ENCODE peak calls at places on chromosomes 11 and 22, in four cellular contexts. A is K562, G is GM12878, N is HepG2. P is an unnamed sample. For H3K4me1, the result is how much of the 10 kb centered on the place peaks cover.

GRCh38 chr11:103007521-103007920 is 52.0 kb upstream of the MMP13 start:
- DNase-seq in A (no peak), G (no peak), N (no peak), P (no peak)

GRCh38 chr11:32386770-32387377 is 48.5 kb downstream of the WT1 start:
- DNase-seq in A (peak), G (no peak), N (no peak), P (no peak)

GRCh38 chr11:126655807-126656128 is 300.3 kb downstream of the ST3GAL4 start:
- DNase-seq in A (no peak), G (no peak), N (no peak), P (peak)

GRCh38 chr11:35404397-35404775 is 15.0 kb downstream of the SLC1A2 start:
- DNase-seq in A (peak), G (no peak), N (peak), P (peak)

GRCh38 chr11:101686514-101686913 is 102.7 kb upstream of the TRPC6 start:
- DNase-seq in A (no peak), G (no peak), N (no peak), P (peak)

GRCh38 chr11:123407124-123407995 is 22.7 kb upstream of the GRAMD1B start:
- DNase-seq in A (peak), G (no peak), N (peak), P (peak)

GRCh38 chr22:17964647-17965046 is 59.7 kb downstream of the MICAL3 start:
- DNase-seq in A (no peak), G (peak), N (no peak), P (no peak)

GRCh38 chr11:131991606-131992005 is 621.2 kb downstream of the NTM start:
- DNase-seq in A (no peak), G (no peak), N (no peak), P (no peak)

GRCh38 chr22:37803195-37803635 is 4.5 kb upstream of the GCAT start:
- DNase-seq in A (peak), G (no peak), N (peak), P (no peak)

GRCh38 chr11:73257342-73258103 is 14.6 kb upstream of the P2RY6 start:
- DNase-seq in A (no peak), G (no peak), N (peak), P (peak)

GRCh38 chr11:35853871-35854270 is 90.0 kb upstream of the LDLRAD3 start:
- DNase-seq in A (no peak), G (no peak), N (no peak), P (no peak)

GRCh38 chr11:72278911-72279310 is 34.9 kb upstream of the PHOX2A start:
- DNase-seq in A (no peak), G (no peak), N (no peak), P (no peak)

GRCh38 chr11:22304337-22304961 is 33.7 kb upstream of the SLC17A6 start:
- DNase-seq in A (peak), G (no peak), N (peak), P (peak)

GRCh38 chr11:94681852-94682251 is 86.3 kb upstream of the AMOTL1 start:
- DNase-seq in A (no peak), G (no peak), N (no peak), P (no peak)

GRCh38 chr22:41526802-41527799 is 17.2 kb downstream of the POLR3H start:
- DNase-seq in A (peak), G (no peak), N (no peak), P (peak)

GRCh38 chr11:42239102-42239501 is 779.6 kb upstream of the LRRC4C start:
- DNase-seq in A (no peak), G (no peak), N (no peak), P (no peak)

GRCh38 chr22:36773935-36774334 is 2.0 kb downstream of the IFT27 start:
- DNase-seq in A (peak), G (no peak), N (no peak), P (peak)

GRCh38 chr11:95108159-95108611 is 18.5 kb downstream of the ENDOD1 start:
- DNase-seq in A (no peak), G (no peak), N (no peak), P (peak)

GRCh38 chr22:32904044-32904443 is 102.5 kb downstream of the TIMP3 start:
- DNase-seq in A (peak), G (no peak), N (peak), P (peak)

GRCh38 chr11:83895516-83895915 is 609.3 kb upstream of the CCDC90B start:
- DNase-seq in A (no peak), G (no peak), N (no peak), P (no peak)

GRCh38 chr11:1422481-1422880 is 32.7 kb downstream of the BRSK2 start:
- DNase-seq in A (peak), G (no peak), N (no peak), P (no peak)

GRCh38 chr11:128956401-128957203 is 13.9 kb upstream of the TP53AIP1 start:
- DNase-seq in A (peak), G (peak), N (peak), P (peak)

GRCh38 chr11:70105369-70105754 is 27.2 kb downstream of the ANO1 start:
- DNase-seq in A (no peak), G (no peak), N (no peak), P (no peak)

GRCh38 chr11:118953265-118953664 is 2.8 kb upstream of the UPK2 start:
- DNase-seq in A (peak), G (no peak), N (no peak), P (no peak)

GRCh38 chr22:28137036-28137435 is 218.0 kb upstream of the PITPNB start:
- DNase-seq in A (no peak), G (no peak), N (no peak), P (no peak)

GRCh38 chr11:103601230-103601846 is 435.1 kb upstream of the DDI1 start:
- DNase-seq in A (peak), G (no peak), N (peak), P (peak)

GRCh38 chr11:83784419-83784818 is 498.3 kb upstream of the CCDC90B start:
- DNase-seq in A (no peak), G (no peak), N (no peak), P (no peak)

GRCh38 chr11:44065851-44066731 is at the start of gene ACCS:
- DNase-seq in A (peak), G (peak), N (peak), P (peak)

GRCh38 chr22:39723463-39723862 is 152.9 kb downstream of the CACNA1I start:
- DNase-seq in A (no peak), G (no peak), N (no peak), P (no peak)

GRCh38 chr11:26996056-26996455 is 2.1 kb downstream of the FIBIN start:
- DNase-seq in A (no peak), G (no peak), N (no peak), P (no peak)

GRCh38 chr11:70680781-70681281 is 282.5 kb downstream of the CTTN start:
- DNase-seq in A (no peak), G (no peak), N (no peak), P (no peak)

GRCh38 chr11:4092031-4092430 is 2.6 kb upstream of the RRM1 start:
- DNase-seq in A (no peak), G (no peak), N (no peak), P (no peak)

GRCh38 chr11:118398797-118399564 is 2.4 kb upstream of the ATP5MG start:
- DNase-seq in A (no peak), G (no peak), N (no peak), P (no peak)

GRCh38 chr11:113664981-113665710 is 41.0 kb downstream of the TMPRSS5 start:
- DNase-seq in A (peak), G (no peak), N (peak), P (peak)

GRCh38 chr22:44578516-44579230 is 80.6 kb upstream of the RTL6 start:
- DNase-seq in A (no peak), G (no peak), N (no peak), P (no peak)

GRCh38 chr22:39522567-39523300 is 2.4 kb downstream of the ATF4 start:
- DNase-seq in A (no peak), G (no peak), N (no peak), P (peak)

GRCh38 chr22:30503551-30503950 is 1.9 kb downstream of the SEC14L4 start:
- DNase-seq in A (no peak), G (no peak), N (no peak), P (no peak)

GRCh38 chr11:99020324-99021225 is at the start of gene CNTN5:
- DNase-seq in A (peak), G (no peak), N (peak), P (peak)

GRCh38 chr11:61152816-61153592 is 8.2 kb downstream of the VPS37C start:
- DNase-seq in A (no peak), G (no peak), N (no peak), P (no peak)
- H3K4me1 ChIP-seq in A (under half), G (under half), N (half or more), P (under half)

DNA sequence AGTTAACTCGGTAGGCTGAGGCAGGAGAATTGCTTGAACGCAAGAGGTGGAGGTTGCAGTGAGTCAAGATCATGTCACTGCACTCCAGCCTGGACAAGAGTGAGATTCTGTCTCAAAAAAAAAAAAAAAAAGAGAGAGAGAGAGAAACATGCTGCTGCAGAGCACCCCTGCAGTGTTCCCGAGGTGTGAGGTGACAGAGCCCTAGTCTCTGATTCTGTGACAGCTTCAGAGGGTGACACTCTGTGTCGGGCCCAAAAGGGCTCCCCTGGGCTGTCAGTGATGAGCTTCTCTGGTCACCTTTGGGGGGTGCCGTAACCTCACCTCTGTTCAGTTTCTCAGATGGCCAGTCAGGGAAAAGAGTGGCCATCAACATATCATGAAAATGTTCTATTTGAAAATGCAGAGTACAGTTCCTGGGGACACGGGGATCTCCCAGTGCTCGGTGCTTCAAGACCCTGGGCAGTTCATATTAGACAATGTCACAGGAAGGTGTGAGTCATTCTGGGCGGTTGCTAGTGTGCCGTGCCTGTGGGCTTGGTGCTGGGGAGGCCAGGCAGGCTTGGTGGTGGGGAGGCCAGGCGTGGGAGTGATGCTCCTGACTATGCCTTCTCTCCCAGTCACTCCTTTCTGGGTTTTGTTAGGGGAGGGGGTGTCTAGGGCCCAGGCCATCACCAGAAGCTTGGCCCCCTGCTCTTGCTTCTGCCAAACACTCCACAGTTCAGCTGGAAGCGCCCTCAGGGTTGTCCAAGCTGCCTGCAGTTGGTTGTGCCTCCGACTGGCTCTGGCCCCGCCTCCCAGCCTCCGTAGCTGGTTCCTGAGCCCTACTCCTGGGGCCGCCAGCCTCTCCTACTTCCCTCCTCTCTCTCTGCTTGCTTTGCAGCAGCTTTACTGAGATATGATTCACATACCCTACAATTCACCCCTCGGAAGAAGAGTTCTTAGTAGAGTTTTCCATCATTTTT is 52.5 kb upstream of the CLDN5 start:
- DNase-seq in A (peak), G (no peak), N (no peak), P (no peak)
- TF ChIP-seq ESRRA in A (no peak), G (no peak), N (no peak), P (no peak)

DNA sequence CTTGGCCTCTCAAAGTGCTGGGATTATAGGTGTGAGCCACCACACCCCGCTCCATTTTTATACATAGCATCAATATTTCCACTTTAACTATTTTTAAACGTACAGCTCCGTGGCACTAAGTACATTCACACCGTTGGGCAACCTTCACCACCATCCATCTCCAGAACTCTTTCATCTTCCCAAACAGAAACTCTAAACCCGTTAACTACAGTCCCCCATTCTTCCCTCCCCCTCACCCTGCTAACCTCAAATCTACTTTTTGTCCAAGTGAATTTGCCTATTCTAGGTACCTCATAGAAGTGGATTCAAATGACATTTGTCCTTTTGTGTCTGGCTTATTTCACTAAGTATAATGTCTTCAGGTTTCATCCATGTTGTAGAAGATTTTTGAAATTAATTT is 3.4 kb downstream of the IGLL1 start:
- DNase-seq in A (no peak), G (no peak), N (no peak), P (no peak)
- H3K4me1 ChIP-seq in A (under half), G (under half), N (under half), P (under half)

DNA sequence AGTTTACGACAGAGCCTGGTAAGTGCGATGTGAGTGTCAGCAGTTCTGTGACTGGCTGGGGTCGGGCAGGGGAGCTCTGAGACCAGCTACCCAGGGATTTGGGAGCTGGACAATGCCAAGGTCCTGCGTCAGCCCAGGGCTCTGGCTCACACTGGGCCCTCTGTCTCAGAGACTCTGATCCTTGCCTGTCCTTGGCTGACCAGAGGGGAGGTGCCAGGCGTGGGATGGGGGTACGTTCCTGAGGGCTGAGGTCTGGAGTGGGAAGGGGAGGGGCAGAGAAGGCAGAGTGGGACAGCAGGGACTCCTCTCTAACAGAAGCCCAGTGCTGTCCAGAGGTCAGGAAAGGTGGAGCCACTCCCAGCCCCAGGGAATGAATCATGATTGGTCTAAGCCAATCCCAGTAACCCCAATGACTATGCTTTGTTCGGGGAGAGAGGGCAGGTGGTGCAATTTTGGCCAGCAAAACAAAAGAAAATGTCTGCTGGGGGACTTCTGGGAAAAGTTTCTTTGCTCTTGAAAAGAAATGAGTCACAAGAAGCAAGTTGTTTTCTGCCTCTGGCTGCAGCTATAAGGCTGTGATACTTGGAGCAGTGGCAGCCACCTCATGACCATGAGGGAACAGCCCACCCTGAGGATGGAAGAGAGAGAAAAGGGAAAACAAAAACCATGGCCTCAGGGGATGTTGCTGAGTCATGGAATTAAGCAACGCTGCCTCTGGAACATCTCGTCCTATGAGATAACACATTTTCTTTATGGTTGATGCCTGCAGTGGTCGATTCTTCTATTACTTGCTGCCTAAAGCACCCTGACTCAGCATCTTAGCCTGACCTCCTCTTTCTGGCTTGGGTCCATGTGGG is 108.3 kb downstream of the CHST1 start:
- DNase-seq in A (peak), G (no peak), N (no peak), P (no peak)
- TF ChIP-seq ESRRA in A (no peak), G (no peak), N (no peak), P (no peak)

GRCh38 chr11:64868904-64869570 is 9.4 kb downstream of the EHD1 start:
- DNase-seq in A (no peak), G (no peak), N (no peak), P (peak)

GRCh38 chr11:64870176-64870892 is 8.1 kb downstream of the EHD1 start:
- DNase-seq in A (peak), G (no peak), N (peak), P (no peak)

GRCh38 chr11:64872790-64873488 is 5.5 kb downstream of the EHD1 start:
- DNase-seq in A (no peak), G (no peak), N (peak), P (no peak)

GRCh38 chr11:64869571-64870175 is 8.7 kb downstream of the EHD1 start:
- DNase-seq in A (peak), G (no peak), N (peak), P (no peak)

GRCh38 chr11:64870893-64871849 is 7.2 kb downstream of the EHD1 start:
- DNase-seq in A (peak), G (no peak), N (no peak), P (no peak)
- H3K4me1 ChIP-seq in A (under half), G (half or more), N (half or more), P (half or more)

GRCh38 chr11:125215951-125216350 is 51.4 kb downstream of the PKNOX2 start:
- DNase-seq in A (no peak), G (no peak), N (no peak), P (no peak)
- TF ChIP-seq ESRRA in A (no peak), G (no peak), N (no peak), P (no peak)

DNA sequence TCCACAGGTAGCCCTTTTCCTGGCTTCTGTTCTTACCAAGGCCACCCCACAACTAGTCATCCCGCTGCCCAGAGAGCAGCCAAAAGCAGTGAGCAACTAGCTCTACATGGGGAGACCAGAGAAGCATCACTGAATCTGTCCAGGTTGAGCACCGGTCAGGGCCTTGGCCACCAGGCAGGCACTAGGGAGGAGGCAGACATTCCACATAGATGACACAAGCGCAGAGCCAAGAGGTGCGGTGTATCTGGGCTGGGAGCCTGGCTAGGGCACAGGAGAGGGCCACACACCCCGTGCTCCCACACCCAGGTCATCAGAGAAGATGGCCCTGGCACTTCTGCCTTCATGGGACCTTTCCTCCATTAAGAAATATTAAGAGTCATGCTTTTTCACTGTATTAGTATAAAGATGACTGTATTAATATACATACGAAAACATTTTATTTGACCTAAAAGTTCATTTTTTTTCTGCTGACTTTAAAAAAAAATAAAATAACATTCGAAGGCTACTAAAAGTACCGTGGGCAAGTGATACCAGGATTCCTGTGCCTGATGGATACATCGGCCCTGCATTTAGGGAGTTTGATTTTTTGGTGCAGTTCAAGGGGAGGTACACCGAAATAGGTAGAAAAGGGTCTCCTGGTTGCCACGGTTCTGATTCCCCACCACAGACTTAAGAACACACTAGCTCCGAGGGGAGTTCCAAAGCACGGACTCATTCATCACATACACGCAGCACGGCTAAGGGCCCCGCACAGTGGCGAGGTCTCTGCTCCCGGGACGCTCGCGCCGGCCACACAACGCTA is 1.2 kb downstream of the DGCR2 start:
- DNase-seq in A (peak), G (no peak), N (peak), P (peak)
- H3K4me1 ChIP-seq in A (under half), G (under half), N (half or more), P (under half)

GRCh38 chr22:46025973-46026906 is 49.3 kb upstream of the WNT7B start:
- DNase-seq in A (no peak), G (no peak), N (no peak), P (no peak)
- TF ChIP-seq ESRRA in A (no peak), G (no peak), N (no peak), P (no peak)

DNA sequence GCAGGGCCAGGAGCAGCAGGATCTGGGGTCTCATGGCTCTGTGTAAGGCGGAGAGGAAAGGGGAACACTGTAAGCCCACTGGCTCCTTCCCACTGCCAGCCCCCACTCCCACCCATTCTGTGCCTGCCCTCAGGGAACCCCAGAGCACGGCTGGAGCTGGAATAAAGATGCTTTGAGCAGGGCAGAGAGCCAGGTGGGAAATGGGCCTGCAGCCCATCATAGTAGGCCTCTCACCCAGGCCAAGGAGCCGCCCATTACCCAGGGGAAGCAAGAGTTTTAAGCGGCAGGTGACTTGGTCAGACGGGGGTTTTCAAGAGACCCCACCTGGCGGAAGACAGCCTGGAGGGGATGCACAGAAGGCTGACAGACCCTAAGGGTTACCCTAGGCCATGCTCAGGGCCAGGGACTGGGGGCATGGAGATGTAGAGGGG is 4.6 kb downstream of the LRRC32 start:
- DNase-seq in A (no peak), G (no peak), N (no peak), P (no peak)
- H3K4me1 ChIP-seq in A (under half), G (under half), N (under half), P (under half)